ENCODE peak calls at places on chromosomes 1 and 21, in eight cellular contexts. O is EL; Q is cardiac muscle cell; X is T-helper 9 cell; I is esophagus muscularis mucosa; D is putamen; P is stimulated activated CD8-positive, alpha-beta memory T cell treated with anti-CD3 and anti-CD28 coated beads, Interleukin-12 subunit alpha, Interleukin-12 subunit beta, amount 100 ng/mL, for 4 hours; G is astrocyte of the cerebellum. T is an unnamed sample.

GRCh38 chr1:229240532-229240931 is 30.4 kb upstream of the RAB4A start:
- DNase-seq in D (no peak), O (no peak), G (no peak), P (no peak), I (no peak), X (no peak), Q (no peak), T (no peak)

GRCh38 chr1:168913711-168914463 is 184.9 kb upstream of the DPT start:
- DNase-seq in O (no peak), G (no peak), I (no peak), D (no peak), X (no peak), P (no peak), Q (no peak), T (no peak)

GRCh38 chr1:54312874-54313316 is 93.3 kb downstream of the SSBP3 start:
- DNase-seq in Q (peak), I (peak), P (no peak), G (no peak), O (peak), D (no peak), X (no peak), T (no peak)

GRCh38 chr1:30882678-30883388 is 25.7 kb downstream of the SDC3 start:
- DNase-seq in O (no peak), Q (no peak), P (no peak), X (no peak), G (no peak), I (no peak), D (peak), T (no peak)

GRCh38 chr1:221336141-221336540 is 405.7 kb downstream of the DUSP10 start:
- DNase-seq in O (peak), I (no peak), X (no peak), P (no peak), G (no peak), Q (peak), D (no peak), T (no peak)

GRCh38 chr1:231460614-231461013 is 38.5 kb upstream of the EGLN1 start:
- DNase-seq in G (peak), P (peak), X (peak), O (no peak), D (no peak), I (no peak), Q (peak), T (peak)

GRCh38 chr1:91725961-91726704 is 159.8 kb downstream of the TGFBR3 start:
- DNase-seq in Q (peak), P (no peak), G (peak), I (no peak), D (no peak), O (peak), X (no peak), T (no peak)

GRCh38 chr1:16204634-16205332 is 7.7 kb downstream of the ARHGEF19 start:
- DNase-seq in O (no peak), X (no peak), I (no peak), G (no peak), Q (no peak), P (no peak), D (no peak), T (no peak)

GRCh38 chr1:198656500-198656932 is 17.7 kb downstream of the PTPRC start:
- DNase-seq in G (no peak), X (peak), D (no peak), Q (peak), O (peak), P (peak), I (no peak), T (peak)

GRCh38 chr1:83545450-83545849 is 453.5 kb downstream of the TTLL7 start:
- DNase-seq in Q (no peak), X (no peak), G (no peak), I (no peak), D (no peak), O (no peak), P (no peak), T (no peak)

GRCh38 chr1:201555593-201555945 is 16.6 kb downstream of the NAV1 start:
- DNase-seq in X (no peak), D (no peak), Q (no peak), I (no peak), P (no peak), G (no peak), O (no peak), T (no peak)

GRCh38 chr1:47587891-47588582 is 150.2 kb downstream of the FOXD2 start:
- DNase-seq in P (no peak), I (peak), X (no peak), Q (peak), D (no peak), G (no peak), O (no peak), T (no peak)

GRCh38 chr1:23481904-23482303 is 2.1 kb downstream of the ASAP3 start:
- DNase-seq in X (no peak), D (no peak), G (no peak), I (no peak), P (no peak), O (no peak), Q (no peak), T (no peak)

GRCh38 chr21:39033878-39034589 is 149.2 kb downstream of the PSMG1 start:
- DNase-seq in O (no peak), X (no peak), G (no peak), I (no peak), D (no peak), P (no peak), Q (peak), T (peak)

GRCh38 chr1:212645563-212646543 is 37.3 kb downstream of the ATF3 start:
- DNase-seq in D (no peak), G (no peak), Q (no peak), I (no peak), O (no peak), X (no peak), P (no peak), T (peak)

T was measured in upper lobe of left lung.